ENCODE peak calls at places on chromosomes 3 and 15, in seven cellular contexts. F, H, O, G, U, L and Z are unnamed samples.

GRCh38 chr15:29571728-29572454 is 250.4 kb downstream of the TJP1 start:
- DNase-seq in F (no peak), H (no peak), O (no peak), G (no peak), U (no peak), L (peak), Z (peak)

GRCh38 chr3:112675943-112676530 is 35.1 kb upstream of the CCDC80 start:
- DNase-seq in F (no peak), H (no peak), O (no peak), G (no peak), U (no peak), L (no peak), Z (no peak)

GRCh38 chr3:149044329-149045083 is 41.8 kb downstream of the HLTF start:
- DNase-seq in F (no peak), H (no peak), O (no peak), G (no peak), U (no peak), L (no peak), Z (no peak)

GRCh38 chr3:160126046-160126445 is 99.2 kb upstream of the C3orf80 start:
- DNase-seq in F (no peak), H (no peak), O (no peak), G (no peak), U (no peak), L (no peak), Z (no peak)

GRCh38 chr3:81419196-81419595 is 342.2 kb downstream of the GBE1 start:
- DNase-seq in F (no peak), H (no peak), O (no peak), G (peak), U (peak), L (peak), Z (no peak)

GRCh38 chr15:59960318-59960717 is 43.8 kb upstream of the FOXB1 start:
- DNase-seq in F (no peak), H (no peak), O (no peak), G (no peak), U (no peak), L (no peak), Z (no peak)

GRCh38 chr3:15284121-15284889 is 48.1 kb downstream of the SH3BP5 start:
- DNase-seq in F (no peak), H (no peak), O (no peak), G (no peak), U (no peak), L (no peak), Z (no peak)

GRCh38 chr15:48360841-48361240 is 29.6 kb downstream of the DUT start:
- DNase-seq in F (no peak), H (no peak), O (peak), G (no peak), U (no peak), L (no peak), Z (no peak)

GRCh38 chr15:42608110-42608531 is 32.7 kb downstream of the STARD9 start:
- DNase-seq in F (peak), H (peak), O (no peak), G (no peak), U (no peak), L (no peak), Z (no peak)

GRCh38 chr3:23602895-23603443 is 202.8 kb upstream of the UBE2E1 start:
- DNase-seq in F (no peak), H (no peak), O (no peak), G (no peak), U (no peak), L (no peak), Z (no peak)

GRCh38 chr15:40340740-40341400 is at the start of gene CCDC9B:
- DNase-seq in F (no peak), H (peak), O (peak), G (peak), U (no peak), L (no peak), Z (peak)

GRCh38 chr3:42508562-42508961 is 6.1 kb downstream of the VIPR1 start:
- DNase-seq in F (no peak), H (peak), O (no peak), G (no peak), U (no peak), L (no peak), Z (no peak)

GRCh38 chr15:40087991-40088928 is 20.4 kb downstream of the BMF start:
- DNase-seq in F (no peak), H (no peak), O (no peak), G (no peak), U (no peak), L (no peak), Z (no peak)

GRCh38 chr15:60408438-60409105 is 10.8 kb upstream of the ANXA2 start:
- DNase-seq in F (peak), H (no peak), O (no peak), G (peak), U (peak), L (peak), Z (peak)

GRCh38 chr3:57078366-57079220 is 18.1 kb downstream of the SPATA12 start:
- DNase-seq in F (peak), H (peak), O (peak), G (peak), U (no peak), L (peak), Z (peak)